ENCODE peak calls at places on chromosomes 16 and 17, in five cellular contexts. I is MM.1S, B is mesendoderm, Q is hepatocyte, C is SK-N-SH. H is an unnamed sample. For H3K79me2, the result is how much of the 10 kb centered on the place peaks cover.

GRCh38 chr17:56023851-56024250 is 129.4 kb upstream of the ANKFN1 start:
- DNase-seq in I (peak), B (no peak), Q (no peak), C (no peak), H (no peak)

GRCh38 chr16:261031-261691 is 14.6 kb downstream of the RGS11 start:
- DNase-seq in I (no peak), B (no peak), Q (no peak), C (no peak), H (no peak)

GRCh38 chr16:26665166-26665939 is 401.4 kb upstream of the C16orf82 start:
- DNase-seq in I (no peak), B (no peak), Q (no peak), C (no peak), H (no peak)

GRCh38 chr17:9360610-9361571 is 214.7 kb downstream of the STX8 start:
- DNase-seq in I (no peak), B (peak), Q (peak), C (no peak), H (peak)

GRCh38 chr16:585351-585750 is 4.5 kb upstream of the RAB40C start:
- DNase-seq in I (no peak), B (peak), Q (no peak), C (peak), H (no peak)

GRCh38 chr16:23702951-23703350 is 10.1 kb downstream of the ERN2 start:
- DNase-seq in I (no peak), B (no peak), Q (no peak), C (no peak), H (no peak)

GRCh38 chr16:14346278-14347142 is 275.4 kb downstream of the MRTFB start:
- DNase-seq in I (no peak), B (no peak), Q (no peak), C (no peak), H (no peak)

GRCh38 chr17:60809421-60809820 is 131.8 kb downstream of the BCAS3 start:
- DNase-seq in I (no peak), B (no peak), Q (no peak), C (no peak), H (no peak)

GRCh38 chr16:89363621-89364393 is 126.6 kb downstream of the ANKRD11 start:
- DNase-seq in I (no peak), B (peak), Q (peak), C (peak), H (peak)

GRCh38 chr17:57954421-57955182 is 610 bp downstream of the CUEDC1 start:
- DNase-seq in I (no peak), B (peak), Q (peak), C (peak), H (peak)

GRCh38 chr17:82317394-82318168 is at the start of gene CD7:
- DNase-seq in I (no peak), B (no peak), Q (no peak), C (no peak), H (no peak)

GRCh38 chr16:5062790-5063765 is 2.7 kb downstream of the C16orf89 start:
- DNase-seq in I (no peak), B (peak), Q (no peak), C (no peak), H (no peak)

GRCh38 chr17:33169580-33170285 is 123.4 kb downstream of the ASIC2 start:
- DNase-seq in I (no peak), B (no peak), Q (no peak), C (no peak), H (peak)

GRCh38 chr17:13539421-13539820 is 62.3 kb downstream of the HS3ST3A1 start:
- DNase-seq in I (no peak), B (no peak), Q (no peak), C (no peak), H (no peak)

GRCh38 chr17:36791961-36792475 is 145.3 kb upstream of the LHX1 start:
- DNase-seq in I (no peak), B (no peak), Q (no peak), C (peak), H (no peak)

GRCh38 chr16:57624806-57625500 is 3.5 kb upstream of the ADGRG1 start:
- DNase-seq in I (no peak), B (no peak), Q (no peak), C (no peak), H (no peak)

GRCh38 chr16:84511180-84511800 is 6.8 kb upstream of the MEAK7 start:
- DNase-seq in I (peak), B (peak), Q (peak), C (peak), H (peak)

GRCh38 chr16:20520103-20520502 is 56.1 kb downstream of the ACSM2B start:
- DNase-seq in I (no peak), B (no peak), Q (no peak), C (no peak), H (no peak)
- H3K4me3 ChIP-seq in I (no peak), B (no peak), Q (no peak), C (no peak), H (no peak)

GRCh38 chr17:28159924-28160323 is 117.4 kb downstream of the NLK start:
- DNase-seq in I (no peak), B (no peak), Q (no peak), C (no peak), H (no peak)

GRCh38 chr17:28166478-28166877 is 124.0 kb downstream of the NLK start:
- DNase-seq in I (no peak), B (no peak), Q (no peak), C (no peak), H (no peak)

GRCh38 chr17:28159004-28159403 is 116.5 kb downstream of the NLK start:
- DNase-seq in I (no peak), B (no peak), Q (no peak), C (no peak), H (no peak)

GRCh38 chr17:28160610-28161009 is 118.1 kb downstream of the NLK start:
- DNase-seq in I (no peak), B (no peak), Q (no peak), C (no peak), H (no peak)
- H3K79me2 ChIP-seq in I (under half), B (under half), Q (under half), C (under half), H (under half)

GRCh38 chr17:50037321-50038107 is 18.4 kb upstream of the ITGA3 start:
- DNase-seq in I (no peak), B (no peak), Q (peak), C (peak), H (peak)
- H3K4me2 ChIP-seq in I (no peak), B (no peak), Q (peak), C (peak), H (peak)

GRCh38 chr16:86892509-86892908 is 314.2 kb downstream of the FOXL1 start:
- DNase-seq in I (no peak), B (no peak), Q (no peak), C (no peak), H (no peak)
- H3K4me3 ChIP-seq in I (no peak), B (no peak), Q (no peak), C (no peak), H (no peak)

DNA sequence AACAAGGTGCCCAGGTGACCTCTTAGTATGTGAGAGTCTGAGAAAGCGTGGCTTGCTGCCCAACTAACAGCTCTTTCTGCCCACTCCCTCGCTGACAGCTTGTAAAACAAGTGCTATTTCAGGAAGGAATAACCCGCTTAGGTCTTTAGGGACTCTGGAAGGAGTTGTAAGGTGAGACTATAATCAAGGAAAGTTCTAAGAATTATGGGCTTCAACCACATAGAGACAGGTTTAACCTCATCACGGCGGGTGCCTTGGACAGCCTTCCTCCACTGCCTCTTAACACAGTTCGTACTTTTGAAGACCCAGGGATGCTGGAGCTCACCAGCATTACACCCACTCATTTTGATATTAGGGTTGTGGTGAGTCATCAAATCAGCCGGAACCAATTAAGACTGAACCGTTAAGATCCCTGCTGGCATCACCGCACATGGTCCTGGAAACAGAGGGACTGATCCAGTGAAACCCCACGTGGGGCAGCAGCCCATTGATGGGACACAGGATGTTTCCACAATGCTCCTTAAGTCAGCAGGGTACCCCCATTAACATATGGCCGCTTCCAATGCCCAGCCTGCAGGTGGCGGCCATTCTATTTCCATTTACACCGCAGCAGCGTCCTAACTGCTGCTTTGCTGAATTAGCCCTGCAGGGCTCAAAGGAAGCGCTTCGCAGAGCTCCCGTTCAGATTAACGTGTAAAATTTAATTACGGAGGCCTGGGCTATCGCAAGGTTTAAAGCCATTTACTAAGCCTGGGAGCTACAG is 176.6 kb upstream of the SDK2 start:
- DNase-seq in I (no peak), B (peak), Q (peak), C (peak), H (no peak)
- H3K79me2 ChIP-seq in I (under half), B (under half), Q (under half), C (under half), H (under half)

GRCh38 chr16:69471121-69471520 is 46.7 kb downstream of the CYB5B start:
- DNase-seq in I (no peak), B (no peak), Q (no peak), C (no peak), H (no peak)
- H3K4me2 ChIP-seq in I (peak), B (no peak), Q (no peak), C (no peak), H (no peak)

GRCh38 chr17:16080366-16080765 is 80.7 kb downstream of the TTC19 start:
- DNase-seq in I (no peak), B (no peak), Q (no peak), C (no peak), H (no peak)

GRCh38 chr17:16073845-16074244 is 74.2 kb downstream of the TTC19 start:
- DNase-seq in I (no peak), B (no peak), Q (no peak), C (no peak), H (no peak)

GRCh38 chr17:16072031-16072430 is 72.4 kb downstream of the TTC19 start:
- DNase-seq in I (no peak), B (no peak), Q (no peak), C (no peak), H (no peak)

GRCh38 chr17:16075949-16076348 is 76.3 kb downstream of the TTC19 start:
- DNase-seq in I (no peak), B (no peak), Q (no peak), C (no peak), H (no peak)

GRCh38 chr17:16074423-16074822 is 74.8 kb downstream of the TTC19 start:
- DNase-seq in I (no peak), B (no peak), Q (no peak), C (no peak), H (no peak)
- H3K4me3 ChIP-seq in I (no peak), B (no peak), Q (no peak), C (no peak), H (no peak)

DNA sequence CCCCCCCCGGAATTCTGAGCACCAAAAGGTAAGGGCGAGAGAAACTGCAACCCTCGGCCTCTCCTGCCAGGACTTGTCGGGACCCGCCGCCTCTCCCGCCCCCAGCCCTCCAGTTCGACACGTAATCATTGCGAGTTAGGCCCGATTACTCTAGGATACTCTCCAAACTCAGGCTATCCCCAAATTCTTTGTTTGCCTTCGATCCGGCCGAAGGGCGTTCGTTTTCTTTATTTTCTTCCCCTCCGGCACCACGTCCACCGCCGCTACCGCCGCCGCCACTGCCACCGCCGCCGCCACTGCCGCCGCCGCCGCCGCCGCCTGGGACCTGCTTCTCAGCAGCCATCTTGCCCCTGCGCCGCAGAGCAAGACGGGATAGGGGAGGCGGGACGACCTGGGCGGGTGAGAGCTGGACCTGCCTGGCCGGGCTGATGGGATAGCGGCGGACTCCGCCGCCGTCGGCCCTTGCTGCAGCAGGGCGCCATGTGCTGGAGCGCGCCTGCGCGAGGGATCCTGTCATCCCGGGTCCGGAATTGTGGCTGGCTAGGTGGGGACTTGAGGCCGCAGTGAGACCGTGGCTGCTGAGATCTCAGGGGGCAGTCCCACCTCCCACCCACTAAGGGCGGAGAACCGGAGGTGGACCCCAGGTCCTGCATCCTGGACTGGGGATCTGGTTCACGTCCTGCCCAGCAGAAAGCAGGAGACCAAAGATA is at the start of gene SRP68:
- DNase-seq in I (peak), B (peak), Q (peak), C (peak), H (peak)
- H3K79me2 ChIP-seq in I (half or more), B (under half), Q (under half), C (half or more), H (half or more)

GRCh38 chr16:8943001-8943763 is 20.5 kb downstream of the USP7 start:
- DNase-seq in I (no peak), B (peak), Q (no peak), C (no peak), H (no peak)

GRCh38 chr16:8945626-8946296 is 17.9 kb downstream of the USP7 start:
- DNase-seq in I (no peak), B (no peak), Q (no peak), C (no peak), H (no peak)

GRCh38 chr16:8944113-8944765 is 19.5 kb downstream of the USP7 start:
- DNase-seq in I (peak), B (no peak), Q (no peak), C (no peak), H (no peak)

GRCh38 chr16:8937803-8938202 is 25.9 kb downstream of the USP7 start:
- DNase-seq in I (no peak), B (no peak), Q (no peak), C (no peak), H (peak)

DNA sequence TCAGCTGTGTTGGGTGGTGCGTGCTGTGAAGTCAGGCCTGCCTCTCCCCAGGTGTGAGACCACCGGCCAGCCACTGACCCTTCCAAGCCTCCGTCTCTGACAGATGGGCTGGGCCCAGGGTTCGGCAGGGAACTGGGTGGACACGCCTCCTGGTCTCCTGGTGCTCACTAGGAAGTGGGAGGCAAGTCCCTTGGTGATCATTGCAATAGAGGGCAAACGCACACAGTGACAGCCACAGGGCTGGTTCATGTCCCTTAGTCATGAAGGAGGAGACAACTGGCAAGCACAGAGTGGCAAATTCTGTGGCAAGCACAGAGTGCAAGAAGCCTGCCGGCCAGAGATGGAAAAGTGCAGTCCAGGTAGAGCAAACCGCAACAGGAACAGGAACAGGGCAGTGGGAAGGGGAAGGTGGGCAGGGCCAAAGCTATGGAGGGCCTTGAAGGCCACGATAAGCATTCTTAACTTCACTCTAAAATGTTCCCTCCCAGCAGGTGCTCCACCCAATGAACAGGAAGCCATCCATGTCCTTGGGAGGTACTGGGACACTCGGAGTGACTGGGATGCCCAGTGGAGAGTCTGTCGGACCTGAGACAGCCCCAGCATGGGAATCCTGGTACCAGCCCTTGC is 21.9 kb downstream of the USP7 start:
- DNase-seq in I (no peak), B (no peak), Q (no peak), C (no peak), H (no peak)
- H3K4me2 ChIP-seq in I (no peak), B (no peak), Q (no peak), C (no peak), H (no peak)